ENCODE peak calls at places on chromosomes 5 and 9, in four cellular contexts. V is GM04503; O is activated naive CD4-positive, alpha-beta T cell; A is H9. Q is an unnamed sample.

GRCh38 chr5:53201746-53202145 is 92.2 kb upstream of the MOCS2 start:
- DNase-seq in V (no peak), O (no peak), A (no peak), Q (no peak)

GRCh38 chr5:55039843-55040242 is 15.8 kb downstream of the GZMK start:
- DNase-seq in V (no peak), O (no peak), A (no peak), Q (no peak)

GRCh38 chr9:136297016-136297691 is 6.7 kb downstream of the CCDC187 start:
- DNase-seq in V (no peak), O (no peak), A (no peak), Q (no peak)

GRCh38 chr9:124228516-124228915 is 29.2 kb upstream of the NEK6 start:
- DNase-seq in V (no peak), O (no peak), A (no peak), Q (no peak)

GRCh38 chr9:122827759-122828090 is 663 bp downstream of the PDCL start:
- DNase-seq in V (no peak), O (no peak), A (no peak), Q (no peak)

GRCh38 chr5:12934722-12935121 is 1009.8 kb downstream of the DNAH5 start:
- DNase-seq in V (no peak), O (no peak), A (no peak), Q (no peak)

GRCh38 chr5:154164182-154164581 is 26.4 kb upstream of the GALNT10 start:
- DNase-seq in V (no peak), O (no peak), A (no peak), Q (no peak)

GRCh38 chr5:8905021-8905420 is 640.9 kb downstream of the SEMA5A start:
- DNase-seq in V (no peak), O (no peak), A (no peak), Q (peak)

GRCh38 chr9:92669527-92669889 is 423 bp downstream of the IPPK start:
- DNase-seq in V (no peak), O (no peak), A (no peak), Q (no peak)

GRCh38 chr5:168295574-168296201 is 4.2 kb downstream of the WWC1 start:
- DNase-seq in V (no peak), O (no peak), A (peak), Q (no peak)

Q was measured in HFF-Myc.